ENCODE peak calls at places on chromosomes 6 and 20, in six cellular contexts. Y is DND-41, K is GM12878, U is OCI-LY7, X is H9, Z is A549. I is an unnamed sample.
A peak's percentile ranks its signal among the peaks of the same experiment; 100 is the strongest.

GRCh38 chr6:15872252-15873103 is 209.7 kb upstream of the DTNBP1 start:
- DNase-seq in Y (no peak), K (no peak), U (no peak), X (no peak), Z (no peak), I (no peak)

GRCh38 chr6:134405386-134406087 is 87.6 kb upstream of the SGK1 start:
- DNase-seq in Y (no peak), K (no peak), U (no peak), X (no peak), Z (no peak), I (no peak)

GRCh38 chr20:45320948-45321595 is 13.0 kb upstream of the MATN4 start:
- DNase-seq in Y (peak; percentile 61), K (peak; percentile 57), U (peak; percentile 87), X (no peak), Z (no peak), I (no peak)

GRCh38 chr6:148747493-148748160 is 797 bp downstream of the UST start:
- DNase-seq in Y (peak; percentile 70), K (no peak), U (peak; percentile 65), X (peak; percentile 80), Z (peak; percentile 5), I (peak; percentile 84)

GRCh38 chr6:75081920-75082319 is 123.9 kb downstream of the COL12A1 start:
- DNase-seq in Y (no peak), K (no peak), U (no peak), X (no peak), Z (no peak), I (no peak)

GRCh38 chr6:35318845-35319220 is 21.2 kb downstream of the DEF6 start:
- DNase-seq in Y (no peak), K (no peak), U (no peak), X (no peak), Z (no peak), I (no peak)

GRCh38 chr6:169577236-169577635 is 124.6 kb downstream of the WDR27 start:
- DNase-seq in Y (no peak), K (no peak), U (no peak), X (no peak), Z (no peak), I (no peak)

GRCh38 chr6:32491703-32492102 is 38.4 kb downstream of the HLA-DRB5 start:
- DNase-seq in Y (no peak), K (no peak), U (no peak), X (no peak), Z (no peak), I (no peak)

GRCh38 chr20:15917333-15917732 is 655.9 kb downstream of the KIF16B start:
- DNase-seq in Y (no peak), K (no peak), U (no peak), X (no peak), Z (no peak), I (no peak)

GRCh38 chr6:168292911-168293310 is 26.7 kb downstream of the DACT2 start:
- DNase-seq in Y (no peak), K (no peak), U (no peak), X (no peak), Z (no peak), I (no peak)

GRCh38 chr6:111805511-111806181 is 67.6 kb downstream of the FYN start:
- DNase-seq in Y (no peak), K (peak; percentile 78), U (peak; percentile 8), X (no peak), Z (no peak), I (peak; percentile 24)

GRCh38 chr6:43436577-43437282 is 9.4 kb downstream of the ABCC10 start:
- DNase-seq in Y (no peak), K (no peak), U (no peak), X (no peak), Z (peak; percentile 62), I (no peak)

GRCh38 chr20:47360489-47361267 is 4.2 kb upstream of the ZMYND8 start:
- DNase-seq in Y (no peak), K (no peak), U (no peak), X (peak; percentile 75), Z (peak; percentile 94), I (peak; percentile 94)

GRCh38 chr20:33789109-33789857 is 21.9 kb upstream of the CHMP4B start:
- DNase-seq in Y (no peak), K (no peak), U (no peak), X (no peak), Z (peak; percentile 96), I (no peak)

GRCh38 chr6:150352321-150353296 is 16.2 kb upstream of the IYD start:
- DNase-seq in Y (no peak), K (no peak), U (no peak), X (no peak), Z (peak; percentile 2), I (no peak)

GRCh38 chr6:118968416-118968815 is 33.5 kb upstream of the MCM9 start:
- DNase-seq in Y (no peak), K (no peak), U (peak; percentile 5), X (no peak), Z (peak; percentile 20), I (peak; percentile 44)

GRCh38 chr6:108406943-108407342 is 112.1 kb downstream of the AFG1L start:
- DNase-seq in Y (no peak), K (no peak), U (no peak), X (no peak), Z (no peak), I (no peak)

GRCh38 chr6:4819706-4820283 is 43.6 kb downstream of the CDYL start:
- DNase-seq in Y (no peak), K (no peak), U (no peak), X (no peak), Z (no peak), I (peak; percentile 25)

GRCh38 chr20:4601630-4602296 is 119.9 kb upstream of the PRND start:
- DNase-seq in Y (no peak), K (no peak), U (no peak), X (no peak), Z (no peak), I (no peak)

GRCh38 chr20:62656919-62657635 is 14.8 kb downstream of the SLCO4A1 start:
- DNase-seq in Y (no peak), K (no peak), U (no peak), X (no peak), Z (no peak), I (no peak)

GRCh38 chr20:4161447-4162251 is 146.3 kb upstream of the RNF24 start:
- DNase-seq in Y (no peak), K (peak; percentile 19), U (peak; percentile 52), X (no peak), Z (no peak), I (no peak)

GRCh38 chr6:25296980-25297379 is 17.8 kb downstream of the CARMIL1 start:
- DNase-seq in Y (no peak), K (no peak), U (no peak), X (no peak), Z (no peak), I (no peak)

GRCh38 chr6:35297541-35298481 is at the start of gene DEF6:
- DNase-seq in Y (peak; percentile 94), K (peak; percentile 72), U (peak; percentile 93), X (peak; percentile 95), Z (peak; percentile 31), I (peak; percentile 90)

GRCh38 chr6:40788661-40789111 is 201.5 kb upstream of the LRFN2 start:
- DNase-seq in Y (peak; percentile 9), K (no peak), U (no peak), X (no peak), Z (no peak), I (no peak)

DNA sequence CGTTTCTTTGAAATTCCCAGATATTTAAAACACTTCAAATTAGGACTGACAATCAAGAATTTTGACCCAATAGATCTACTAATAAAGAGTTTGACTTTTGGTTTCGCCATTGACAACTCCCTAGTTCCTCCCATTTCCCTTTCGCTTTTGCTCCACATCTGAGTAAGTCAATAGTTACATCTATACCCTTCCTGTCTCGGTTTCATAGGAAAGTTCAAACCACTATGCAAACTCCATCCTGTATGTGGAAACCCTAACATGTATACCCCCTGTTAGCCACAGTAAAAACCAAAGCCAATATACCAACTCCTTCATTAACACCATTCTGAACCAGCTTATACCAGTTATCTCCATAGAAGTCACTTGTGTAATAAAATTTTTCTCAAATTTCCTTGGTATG is 311.1 kb downstream of the MMUT start:
- DNase-seq in Y (no peak), K (no peak), U (no peak), X (no peak), Z (no peak), I (no peak)
- H3K4me2 ChIP-seq in Y (no peak overlapping the region), K (no peak overlapping the region), U (no peak overlapping the region), X (no peak overlapping the region), Z (no peak overlapping the region), I (no peak overlapping the region)

GRCh38 chr6:13908955-13909381 is 15.8 kb upstream of the RNF182 start:
- DNase-seq in Y (peak; percentile 71), K (peak; percentile 27), U (no peak), X (peak; percentile 52), Z (peak; percentile 58), I (peak; percentile 82)
- H3K4me2 ChIP-seq in Y (no peak overlapping the region), K (no peak overlapping the region), U (no peak overlapping the region), X (no peak overlapping the region), Z (no peak overlapping the region), I (no peak overlapping the region)

GRCh38 chr20:8764289-8764962 is 304.5 kb upstream of the PLCB4 start:
- DNase-seq in Y (no peak), K (no peak), U (no peak), X (no peak), Z (no peak), I (no peak)
- H3K4me2 ChIP-seq in Y (no peak overlapping the region), K (no peak overlapping the region), U (no peak overlapping the region), X (no peak overlapping the region), Z (no peak overlapping the region), I (no peak overlapping the region)

GRCh38 chr6:156777866-156778614 is 862 bp downstream of the ARID1B start:
- DNase-seq in Y (peak; percentile 81), K (no peak), U (peak; percentile 79), X (peak; percentile 54), Z (peak; percentile 61), I (peak; percentile 70)

GRCh38 chr6:156780962-156781705 is 4.0 kb downstream of the ARID1B start:
- DNase-seq in Y (no peak), K (no peak), U (no peak), X (no peak), Z (no peak), I (no peak)

GRCh38 chr6:156778615-156779205 is 1.5 kb downstream of the ARID1B start:
- DNase-seq in Y (peak; percentile 72), K (no peak), U (peak; percentile 65), X (peak; percentile 54), Z (peak; percentile 42), I (peak; percentile 72)

GRCh38 chr6:156780117-156780641 is 3.0 kb downstream of the ARID1B start:
- DNase-seq in Y (peak; percentile 66), K (peak; percentile 71), U (peak; percentile 87), X (no peak), Z (peak; percentile 78), I (peak; percentile 80)

DNA sequence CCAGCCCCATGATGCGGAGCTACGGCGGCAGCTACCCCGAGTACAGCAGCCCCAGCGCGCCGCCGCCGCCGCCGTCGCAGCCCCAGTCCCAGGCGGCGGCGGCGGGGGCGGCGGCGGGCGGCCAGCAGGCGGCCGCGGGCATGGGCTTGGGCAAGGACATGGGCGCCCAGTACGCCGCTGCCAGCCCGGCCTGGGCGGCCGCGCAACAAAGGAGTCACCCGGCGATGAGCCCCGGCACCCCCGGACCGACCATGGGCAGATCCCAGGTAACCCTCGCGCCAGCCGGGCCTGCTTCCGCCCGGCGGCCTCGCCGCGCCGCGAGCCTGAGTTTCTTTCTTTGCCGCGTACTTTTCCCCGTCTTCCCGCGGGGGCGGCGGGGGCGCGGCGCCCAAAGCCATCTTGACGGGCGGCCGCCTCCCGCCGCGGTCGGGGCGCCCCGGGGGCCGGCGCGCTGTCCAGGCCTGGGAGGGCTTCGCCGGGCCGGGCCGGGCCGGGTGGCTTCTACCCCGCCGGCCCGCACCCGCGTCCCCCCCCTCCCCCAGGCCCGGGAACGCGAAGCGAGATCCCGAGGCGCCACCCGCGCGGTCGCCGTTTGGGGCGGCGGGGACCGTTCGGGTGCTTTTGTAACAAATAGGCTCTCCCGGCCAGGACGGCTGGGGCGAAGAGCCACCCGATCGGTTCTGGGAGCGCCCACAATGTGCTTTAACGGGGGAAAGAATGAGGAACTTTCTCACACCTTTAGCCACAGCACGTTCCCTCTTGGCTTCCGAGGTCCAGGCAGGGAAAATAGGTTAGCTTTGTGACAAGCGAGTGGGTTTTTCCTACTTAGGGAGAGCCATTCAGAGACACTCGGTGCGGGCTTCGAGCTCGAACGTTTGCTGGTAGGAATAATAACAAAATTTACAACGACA is 2.3 kb downstream of the ARID1B start:
- DNase-seq in Y (peak; percentile 56), K (no peak), U (peak; percentile 80), X (no peak), Z (peak; percentile 40), I (peak; percentile 57)
- H3K4me2 ChIP-seq in Y (peak overlapping the region; percentile 74), K (peak overlapping the region; percentile 92), U (peak overlapping the region; percentile 85), X (peak overlapping the region; percentile 97), Z (peak overlapping the region; percentile 78), I (peak overlapping the region; percentile 84)